ENCODE peak calls at places on chromosomes 13 and 19, in six cellular contexts. R, U, L, Y, D and M are unnamed samples.

GRCh38 chr19:10159610-10160009 is 35.1 kb downstream of the DNMT1 start:
- DNase-seq in Y (no peak), L (no peak), D (no peak), R (no peak), U (no peak), M (no peak)

GRCh38 chr13:47415048-47415447 is 518.2 kb upstream of the HTR2A start:
- DNase-seq in Y (no peak), R (no peak), L (no peak), D (no peak), U (no peak), M (peak; percentile 82)

GRCh38 chr19:12126707-12127106 is 13.4 kb downstream of the ZNF20 start:
- DNase-seq in D (peak; percentile 13), Y (no peak), R (no peak), L (no peak), U (no peak), M (peak; percentile 27)

GRCh38 chr13:37023871-37024270 is 23.3 kb downstream of the EXOSC8 start:
- DNase-seq in L (no peak), R (no peak), Y (no peak), D (peak; percentile 22), U (no peak), M (peak; percentile 5)

GRCh38 chr19:18293642-18294466 is 12.4 kb upstream of the JUND start:
- DNase-seq in D (no peak), U (no peak), L (no peak), R (no peak), Y (no peak), M (peak; percentile 94)

GRCh38 chr13:30584332-30584731 is 33.4 kb upstream of the USPL1 start:
- DNase-seq in L (no peak), R (no peak), U (no peak), Y (no peak), D (no peak), M (no peak)

GRCh38 chr19:45615795-45616708 is 14.0 kb upstream of the GPR4 start:
- DNase-seq in Y (peak; percentile 56), D (peak; percentile 59), R (peak; percentile 25), U (peak; percentile 85), L (peak; percentile 68), M (peak; percentile 90)

GRCh38 chr19:30662211-30662861 is 290.2 kb downstream of the ZNF536 start:
- DNase-seq in D (no peak), U (no peak), R (no peak), Y (no peak), L (no peak), M (no peak)

GRCh38 chr13:106695139-106695538 is 127.2 kb upstream of the ARGLU1 start:
- DNase-seq in D (no peak), Y (no peak), U (no peak), R (no peak), L (no peak), M (no peak)